ENCODE peak calls at places on chromosomes 1 and 21, in seven cellular contexts. T, E, A, V, J, K and Y are unnamed samples.

GRCh38 chr1:174051956-174052355 is 29.8 kb upstream of the RC3H1 start:
- DNase-seq in T (no peak), E (peak; percentile 10), A (no peak), V (no peak), J (no peak), K (no peak), Y (no peak)

GRCh38 chr1:6269997-6270401 is 9.1 kb upstream of the GPR153 start:
- DNase-seq in T (no peak), E (no peak), A (peak; percentile 86), V (no peak), J (no peak), K (no peak), Y (no peak)

GRCh38 chr1:153663211-153663610 is 4.7 kb downstream of the SNAPIN start:
- DNase-seq in T (no peak), E (no peak), A (peak; percentile 1), V (no peak), J (no peak), K (no peak), Y (no peak)

GRCh38 chr1:39898648-39899603 is 2.8 kb downstream of the MYCL start:
- DNase-seq in T (no peak), E (peak; percentile 94), A (peak; percentile 51), V (no peak), J (peak; percentile 26), K (no peak), Y (no peak)

GRCh38 chr1:181094813-181095212 is 6.3 kb downstream of the IER5 start:
- DNase-seq in T (peak; percentile 89), E (no peak), A (no peak), V (no peak), J (no peak), K (no peak), Y (no peak)

GRCh38 chr21:36678538-36678937 is 20.4 kb upstream of the SIM2 start:
- DNase-seq in T (no peak), E (no peak), A (no peak), V (no peak), J (no peak), K (no peak), Y (no peak)

GRCh38 chr1:56199060-56199459 is 380.3 kb downstream of the PLPP3 start:
- DNase-seq in T (no peak), E (no peak), A (no peak), V (no peak), J (no peak), K (no peak), Y (no peak)

GRCh38 chr1:53075206-53075605 is 13.2 kb downstream of the PODN start:
- DNase-seq in T (no peak), E (no peak), A (peak; percentile 20), V (no peak), J (no peak), K (no peak), Y (peak; percentile 39)

GRCh38 chr1:1553821-1554494 is 13.5 kb upstream of the TMEM240 start:
- DNase-seq in T (no peak), E (no peak), A (no peak), V (no peak), J (no peak), K (no peak), Y (no peak)

GRCh38 chr1:94323311-94324167 is 86.2 kb upstream of the ARHGAP29 start:
- DNase-seq in T (no peak), E (no peak), A (no peak), V (no peak), J (no peak), K (no peak), Y (no peak)

GRCh38 chr21:26572026-26572425 is 1.1 kb downstream of the CYYR1 start:
- DNase-seq in T (no peak), E (no peak), A (no peak), V (no peak), J (no peak), K (no peak), Y (no peak)

GRCh38 chr1:239619190-239619589 is 232.8 kb downstream of the CHRM3 start:
- DNase-seq in T (no peak), E (no peak), A (no peak), V (no peak), J (no peak), K (no peak), Y (no peak)

GRCh38 chr1:20154306-20154831 is 15.2 kb downstream of the PLA2G2F start:
- DNase-seq in T (no peak), E (no peak), A (no peak), V (no peak), J (no peak), K (no peak), Y (no peak)

GRCh38 chr1:36664564-36665287 is 182.0 kb upstream of the CSF3R start:
- DNase-seq in T (no peak), E (no peak), A (no peak), V (no peak), J (no peak), K (no peak), Y (no peak)

GRCh38 chr1:55559111-55559510 is 343.9 kb upstream of the USP24 start:
- DNase-seq in T (no peak), E (no peak), A (no peak), V (no peak), J (no peak), K (no peak), Y (no peak)

GRCh38 chr1:4977701-4978100 is 323.3 kb downstream of the AJAP1 start:
- DNase-seq in T (no peak), E (no peak), A (no peak), V (no peak), J (no peak), K (no peak), Y (no peak)

GRCh38 chr1:68202239-68202832 is 30.0 kb downstream of the WLS start:
- DNase-seq in T (no peak), E (peak; percentile 15), A (no peak), V (no peak), J (no peak), K (no peak), Y (no peak)

GRCh38 chr21:33327792-33328433 is 3.1 kb downstream of the IFNAR1 start:
- DNase-seq in T (no peak), E (no peak), A (no peak), V (no peak), J (no peak), K (no peak), Y (no peak)

GRCh38 chr1:96329121-96329520 is 392.5 kb upstream of the PTBP2 start:
- DNase-seq in T (no peak), E (no peak), A (no peak), V (no peak), J (no peak), K (no peak), Y (no peak)

GRCh38 chr1:198497326-198498220 is 42.9 kb downstream of the ATP6V1G3 start:
- DNase-seq in T (no peak), E (no peak), A (no peak), V (peak; percentile 10), J (no peak), K (no peak), Y (no peak)

GRCh38 chr1:240058049-240058448 is 33.6 kb upstream of the FMN2 start:
- DNase-seq in T (no peak), E (no peak), A (no peak), V (no peak), J (no peak), K (no peak), Y (no peak)

GRCh38 chr1:41329662-41330587 is 31.3 kb upstream of the FOXO6 start:
- DNase-seq in T (no peak), E (no peak), A (no peak), V (no peak), J (no peak), K (no peak), Y (no peak)

GRCh38 chr1:109649380-109649987 is 6.4 kb upstream of the GSTM4 start:
- DNase-seq in T (no peak), E (no peak), A (no peak), V (no peak), J (no peak), K (no peak), Y (peak; percentile 38)

GRCh38 chr1:11307837-11308236 is 34.8 kb downstream of the UBIAD1 start:
- DNase-seq in T (peak; percentile 30), E (no peak), A (no peak), V (no peak), J (no peak), K (no peak), Y (no peak)

GRCh38 chr1:59314776-59315528 is 18.1 kb downstream of the FGGY start:
- DNase-seq in T (no peak), E (no peak), A (no peak), V (no peak), J (no peak), K (no peak), Y (no peak)